ENCODE peak calls at places on chromosomes 6 and 20, in six cellular contexts. F is neural crest cell, V is NT2/D1, L is RPMI8226, O is fibroblast of pulmonary artery, A is HFF-Myc. Y is an unnamed sample.
A peak's percentile ranks its signal among the peaks of the same experiment; 100 is the strongest.

GRCh38 chr20:45965169-45966002 is 6.6 kb downstream of the ZNF335 start:
- DNase-seq in F (no peak), V (no peak), L (no peak), O (no peak), A (no peak), Y (no peak)

GRCh38 chr20:20225325-20225724 is 142.6 kb upstream of the INSM1 start:
- DNase-seq in F (no peak), V (no peak), L (no peak), O (no peak), A (no peak), Y (no peak)

GRCh38 chr6:80214436-80215022 is 108.1 kb downstream of the BCKDHB start:
- DNase-seq in F (no peak), V (peak; percentile 20), L (peak; percentile 45), O (peak; percentile 79), A (peak; percentile 16), Y (peak; percentile 26)

GRCh38 chr20:31489152-31489551 is 14.1 kb downstream of the REM1 start:
- DNase-seq in F (no peak), V (no peak), L (no peak), O (no peak), A (no peak), Y (no peak)

GRCh38 chr6:142926494-142927273 is 18.3 kb downstream of the HIVEP2 start:
- DNase-seq in F (peak; percentile 60), V (no peak), L (no peak), O (peak; percentile 95), A (no peak), Y (peak; percentile 71)

GRCh38 chr20:44618318-44618731 is 33.2 kb downstream of the ADA start:
- DNase-seq in F (no peak), V (no peak), L (no peak), O (no peak), A (no peak), Y (no peak)

GRCh38 chr6:128736780-128737179 is 146.2 kb upstream of the LAMA2 start:
- DNase-seq in F (no peak), V (no peak), L (no peak), O (no peak), A (no peak), Y (no peak)

GRCh38 chr6:140155727-140156126 is 781.3 kb upstream of the CITED2 start:
- DNase-seq in F (no peak), V (no peak), L (no peak), O (no peak), A (no peak), Y (no peak)

GRCh38 chr20:48287552-48288170 is 502.4 kb upstream of the SULF2 start:
- DNase-seq in F (no peak), V (no peak), L (no peak), O (no peak), A (no peak), Y (no peak)

GRCh38 chr6:74000582-74000981 is 304.6 kb downstream of the CD109 start:
- DNase-seq in F (no peak), V (no peak), L (no peak), O (no peak), A (no peak), Y (no peak)

GRCh38 chr6:40721252-40721936 is 134.2 kb upstream of the LRFN2 start:
- DNase-seq in F (peak; percentile 48), V (no peak), L (no peak), O (no peak), A (no peak), Y (no peak)

GRCh38 chr20:53768329-53768728 is 174.7 kb upstream of the ZNF217 start:
- DNase-seq in F (no peak), V (peak; percentile 94), L (no peak), O (no peak), A (no peak), Y (no peak)

GRCh38 chr6:38773338-38773737 is 58.2 kb downstream of the DNAH8 start:
- DNase-seq in F (no peak), V (peak; percentile 16), L (no peak), O (peak; percentile 8), A (peak; percentile 12), Y (no peak)